ENCODE peak calls at places on chromosomes 7 and 10, in seven cellular contexts. D is ovary, F is K562, L is tibial nerve, R is A549, K is stomach, C is suprapubic skin. A is an unnamed sample.

GRCh38 chr7:31058122-31058521 is 6.0 kb downstream of the ADCYAP1R1 start:
- DNase-seq in D (no peak), F (no peak), L (no peak), R (peak; percentile 12), K (no peak), C (no peak), A (no peak)

GRCh38 chr10:20429742-20430141 is 467.4 kb downstream of the NEBL start:
- DNase-seq in D (no peak), F (no peak), L (no peak), R (no peak), K (no peak), C (no peak), A (no peak)

GRCh38 chr7:51255050-51255449 is 61.6 kb downstream of the COBL start:
- DNase-seq in D (no peak), F (no peak), L (no peak), R (no peak), K (no peak), C (no peak), A (no peak)

GRCh38 chr7:47473499-47474210 is 108.3 kb downstream of the TNS3 start:
- DNase-seq in D (no peak), F (no peak), L (no peak), R (peak; percentile 55), K (no peak), C (no peak), A (no peak)

GRCh38 chr7:23072043-23072442 is 33.5 kb upstream of the KLHL7 start:
- DNase-seq in D (no peak), F (no peak), L (no peak), R (peak; percentile 9), K (no peak), C (no peak), A (no peak)

GRCh38 chr7:134108803-134109202 is 18.3 kb upstream of the LRGUK start:
- DNase-seq in D (no peak), F (no peak), L (no peak), R (peak; percentile 18), K (no peak), C (no peak), A (no peak)

GRCh38 chr10:110446954-110447608 is 50.6 kb upstream of the DUSP5 start:
- DNase-seq in D (no peak), F (no peak), L (no peak), R (peak; percentile 41), K (no peak), C (peak; percentile 34), A (no peak)

GRCh38 chr7:138125598-138126111 is 49.4 kb downstream of the AKR1D1 start:
- DNase-seq in D (no peak), F (no peak), L (no peak), R (peak; percentile 14), K (no peak), C (no peak), A (no peak)

GRCh38 chr10:68237173-68237572 is 5.3 kb upstream of the ATOH7 start:
- DNase-seq in D (no peak), F (no peak), L (no peak), R (no peak), K (no peak), C (no peak), A (no peak)

GRCh38 chr7:90692396-90692795 is 96.3 kb downstream of the CDK14 start:
- DNase-seq in D (no peak), F (no peak), L (no peak), R (no peak), K (no peak), C (no peak), A (no peak)

GRCh38 chr7:98211221-98211675 is at the start of gene BHLHA15:
- DNase-seq in D (no peak), F (peak; percentile 75), L (no peak), R (no peak), K (peak; percentile 90), C (no peak), A (peak; percentile 81)

GRCh38 chr7:123533929-123534382 is 439 bp downstream of the IQUB start:
- DNase-seq in D (no peak), F (no peak), L (peak; percentile 7), R (no peak), K (no peak), C (no peak), A (no peak)

GRCh38 chr10:5983813-5984212 is 6.5 kb upstream of the IL15RA start:
- DNase-seq in D (no peak), F (no peak), L (no peak), R (no peak), K (no peak), C (no peak), A (no peak)

GRCh38 chr10:100688201-100688600 is 57.2 kb upstream of the PAX2 start:
- DNase-seq in D (no peak), F (no peak), L (no peak), R (no peak), K (no peak), C (no peak), A (no peak)

GRCh38 chr7:43141091-43141490 is 28.6 kb downstream of the HECW1 start:
- DNase-seq in D (no peak), F (no peak), L (no peak), R (no peak), K (no peak), C (no peak), A (no peak)

GRCh38 chr10:1377756-1378397 is 321.7 kb downstream of the WDR37 start:
- DNase-seq in D (no peak), F (no peak), L (no peak), R (no peak), K (peak; percentile 13), C (peak; percentile 37), A (no peak)

GRCh38 chr10:33507662-33508425 is 173.4 kb upstream of the NRP1 start:
- DNase-seq in D (no peak), F (no peak), L (no peak), R (peak; percentile 9), K (no peak), C (no peak), A (no peak)

GRCh38 chr10:17348111-17349008 is 106.0 kb downstream of the ST8SIA6 start:
- DNase-seq in D (peak; percentile 75), F (peak; percentile 72), L (peak; percentile 10), R (peak; percentile 13), K (no peak), C (no peak), A (peak; percentile 23)

GRCh38 chr10:99234739-99235468 is 748 bp downstream of the HPSE2 start:
- DNase-seq in D (no peak), F (no peak), L (no peak), R (no peak), K (no peak), C (no peak), A (no peak)

GRCh38 chr10:104259999-104260774 is 5.5 kb downstream of the GSTO1 start:
- DNase-seq in D (no peak), F (no peak), L (no peak), R (no peak), K (no peak), C (no peak), A (no peak)

GRCh38 chr7:3461923-3462322 is 160.9 kb downstream of the SDK1 start:
- DNase-seq in D (no peak), F (no peak), L (no peak), R (no peak), K (no peak), C (no peak), A (no peak)

GRCh38 chr10:88273567-88273966 is 309.6 kb downstream of the RNLS start:
- DNase-seq in D (no peak), F (no peak), L (no peak), R (no peak), K (no peak), C (no peak), A (no peak)

GRCh38 chr7:125127304-125127703 is 197.7 kb upstream of the POT1 start:
- DNase-seq in D (no peak), F (no peak), L (no peak), R (no peak), K (no peak), C (no peak), A (no peak)

GRCh38 chr10:87058171-87058570 is 36.5 kb downstream of the GLUD1 start:
- DNase-seq in D (no peak), F (no peak), L (no peak), R (no peak), K (no peak), C (no peak), A (no peak)

DNA sequence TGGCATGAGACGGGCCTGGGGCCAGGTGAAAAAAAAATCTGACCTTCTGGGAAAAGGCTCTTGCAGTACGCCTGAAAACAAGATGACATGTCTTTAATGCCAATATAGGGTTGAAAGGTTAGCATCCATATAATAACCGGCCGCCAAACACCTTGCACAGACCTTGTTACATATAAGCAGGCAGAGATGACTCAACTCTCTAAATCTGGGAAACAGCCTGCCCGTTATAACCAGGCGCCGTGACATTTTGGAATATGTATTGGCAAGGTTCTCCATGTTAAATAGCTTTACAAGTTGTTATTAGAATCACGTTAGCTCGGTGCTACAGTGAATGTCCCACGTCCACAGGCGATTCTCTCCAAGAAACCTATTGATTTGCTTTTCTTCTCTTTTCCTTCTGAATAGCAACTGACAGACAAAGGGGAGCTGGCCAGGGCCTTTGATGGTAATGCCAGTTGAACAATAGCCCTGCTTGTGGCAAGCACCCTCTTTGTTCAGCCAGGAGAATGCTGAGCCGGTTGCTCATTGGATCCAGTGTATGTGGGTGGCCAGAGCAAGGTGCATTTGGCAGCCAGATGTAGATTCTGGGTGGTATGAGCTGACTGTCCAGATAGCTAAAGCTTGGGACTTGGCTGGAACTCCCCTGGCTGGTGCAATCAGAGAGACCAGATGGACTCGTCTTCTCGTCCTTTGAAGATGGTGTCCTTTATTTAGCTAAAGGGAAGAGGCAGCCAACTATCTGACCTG is 80.1 kb upstream of the AUTS2 start:
- DNase-seq in D (no peak), F (no peak), L (peak; percentile 29), R (no peak), K (no peak), C (no peak), A (no peak)
- TF ChIP-seq EP300 in D (no peak), F (no peak), L (no peak), R (no peak), K (no peak), C (no peak), A (no peak)

GRCh38 chr7:74289018-74289659 is at the start of gene CLIP2:
- DNase-seq in D (peak; percentile 79), F (peak; percentile 97), L (peak; percentile 55), R (peak; percentile 83), K (peak; percentile 84), C (peak; percentile 85), A (peak; percentile 84)
- TF ChIP-seq POLR2A in D (peak; percentile 46), F (no peak), L (peak; percentile 45), R (peak; percentile 71), K (no peak), C (no peak), A (peak; percentile 8)

GRCh38 chr7:87316097-87316700 is 29.3 kb upstream of the CROT start:
- DNase-seq in D (no peak), F (no peak), L (no peak), R (no peak), K (no peak), C (no peak), A (no peak)
- TF ChIP-seq EP300 in D (no peak), F (no peak), L (no peak), R (no peak), K (no peak), C (no peak), A (no peak)

DNA sequence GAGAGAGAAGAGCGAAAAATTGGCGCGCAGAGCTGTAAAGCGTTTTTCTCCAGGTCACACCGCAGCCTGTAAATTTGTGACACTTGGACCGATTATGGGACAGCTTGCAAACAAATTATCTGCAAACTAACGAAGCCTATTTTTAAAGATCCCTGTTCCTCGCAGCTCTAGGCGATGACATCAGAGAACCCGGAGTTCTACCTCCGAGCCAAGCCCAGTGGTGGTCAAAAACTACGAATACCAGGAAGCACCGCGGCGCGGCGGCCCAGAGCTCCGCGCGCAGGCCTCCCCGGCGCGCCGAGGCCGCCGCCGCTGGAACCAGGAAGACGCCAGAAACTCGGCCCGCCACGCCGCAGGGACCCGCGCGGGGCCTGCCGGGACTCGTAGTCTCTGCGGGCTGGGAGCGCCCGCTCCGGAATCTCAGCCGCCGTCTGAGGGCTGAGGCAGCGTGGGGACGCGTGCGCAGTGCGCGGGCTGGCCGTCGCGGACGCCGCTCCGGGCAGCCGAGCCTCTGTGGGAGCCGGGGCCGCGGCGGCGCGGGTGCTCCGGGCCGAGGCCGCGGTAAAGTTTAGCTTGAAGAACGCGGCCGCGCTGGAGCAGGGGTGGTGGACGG is at the start of gene PLEKHA1:
- DNase-seq in D (peak; percentile 94), F (peak; percentile 78), L (peak; percentile 80), R (peak; percentile 94), K (peak; percentile 96), C (peak; percentile 95), A (peak; percentile 95)
- TF ChIP-seq POLR2A in D (peak; percentile 88), F (no peak), L (peak; percentile 88), R (peak; percentile 82), K (no peak), C (peak; percentile 47), A (no peak)

A was measured in transverse colon.